ENCODE peak calls at places on chromosomes 7 and 10, in four cellular contexts. One of them, this sample, is unnamed.

GRCh38 chr7:44145419-44145968 is 4.4 kb upstream of the MYL7 start:
- DNase-seq in HepG2: no peak
- DNase-seq in HCT116: no peak
- DNase-seq in K562: peak; percentile 22
- DNase-seq in this sample: no peak

GRCh38 chr10:125773702-125774101 is 1.9 kb downstream of the MMP21 start:
- DNase-seq in HepG2: no peak
- DNase-seq in HCT116: no peak
- DNase-seq in K562: no peak
- DNase-seq in this sample: no peak

GRCh38 chr10:63773962-63774361 is 252.8 kb downstream of the REEP3 start:
- DNase-seq in HepG2: no peak
- DNase-seq in HCT116: no peak
- DNase-seq in K562: no peak
- DNase-seq in this sample: no peak

GRCh38 chr7:77565917-77566316 is 28.8 kb downstream of the PTPN12 start:
- DNase-seq in HepG2: no peak
- DNase-seq in HCT116: no peak
- DNase-seq in K562: no peak
- DNase-seq in this sample: no peak

GRCh38 chr7:111537134-111537533 is 25.2 kb downstream of the IMMP2L start:
- DNase-seq in HepG2: no peak
- DNase-seq in HCT116: no peak
- DNase-seq in K562: no peak
- DNase-seq in this sample: no peak

GRCh38 chr10:52031771-52032170 is 282.3 kb upstream of the DKK1 start:
- DNase-seq in HepG2: no peak
- DNase-seq in HCT116: no peak
- DNase-seq in K562: no peak
- DNase-seq in this sample: no peak

GRCh38 chr10:1382711-1383110 is 326.5 kb downstream of the WDR37 start:
- DNase-seq in HepG2: no peak
- DNase-seq in HCT116: no peak
- DNase-seq in K562: no peak
- DNase-seq in this sample: no peak

GRCh38 chr7:25537678-25538375 is 309.5 kb upstream of the NPVF start:
- DNase-seq in HepG2: no peak
- DNase-seq in HCT116: no peak
- DNase-seq in K562: no peak
- DNase-seq in this sample: no peak

GRCh38 chr7:30925913-30926312 is 14.3 kb downstream of the AQP1 start:
- DNase-seq in HepG2: no peak
- DNase-seq in HCT116: no peak
- DNase-seq in K562: no peak
- DNase-seq in this sample: no peak

GRCh38 chr7:37445064-37445723 is 3.5 kb downstream of the ELMO1 start:
- DNase-seq in HepG2: no peak
- DNase-seq in HCT116: no peak
- DNase-seq in K562: no peak
- DNase-seq in this sample: no peak

GRCh38 chr7:69674701-69675182 is 76.5 kb downstream of the AUTS2 start:
- DNase-seq in HepG2: no peak
- DNase-seq in HCT116: no peak
- DNase-seq in K562: no peak
- DNase-seq in this sample: no peak

GRCh38 chr7:111059826-111060225 is 31.1 kb upstream of the LRRN3 start:
- DNase-seq in HepG2: no peak
- DNase-seq in HCT116: no peak
- DNase-seq in K562: no peak
- DNase-seq in this sample: no peak

GRCh38 chr10:86348321-86349210 is 18.0 kb downstream of the GRID1 start:
- DNase-seq in HepG2: peak; percentile 19
- DNase-seq in HCT116: no peak
- DNase-seq in K562: peak; percentile 14
- DNase-seq in this sample: no peak

GRCh38 chr7:26151096-26151495 is 902 bp upstream of the NFE2L3 start:
- DNase-seq in HepG2: no peak
- DNase-seq in HCT116: no peak
- DNase-seq in K562: no peak
- DNase-seq in this sample: no peak

GRCh38 chr10:16803464-16803863 is 13.8 kb downstream of the RSU1 start:
- DNase-seq in HepG2: no peak
- DNase-seq in HCT116: no peak
- DNase-seq in K562: no peak
- DNase-seq in this sample: no peak

GRCh38 chr10:7260912-7261700 is 149.7 kb downstream of the SFMBT2 start:
- DNase-seq in HepG2: no peak
- DNase-seq in HCT116: no peak
- DNase-seq in K562: no peak
- DNase-seq in this sample: no peak

GRCh38 chr10:35875281-35875680 is 233.2 kb upstream of the FZD8 start:
- DNase-seq in HepG2: no peak
- DNase-seq in HCT116: no peak
- DNase-seq in K562: no peak
- DNase-seq in this sample: no peak

GRCh38 chr10:128125416-128125943 is 743 bp downstream of the MKI67 start:
- DNase-seq in HepG2: no peak
- DNase-seq in HCT116: no peak
- DNase-seq in K562: no peak
- DNase-seq in this sample: no peak

GRCh38 chr10:30827531-30828120 is 198.1 kb upstream of the LYZL2 start:
- DNase-seq in HepG2: no peak
- DNase-seq in HCT116: no peak
- DNase-seq in K562: no peak
- DNase-seq in this sample: no peak

GRCh38 chr7:109844362-109844761 is 1246.6 kb upstream of the LRRN3 start:
- DNase-seq in HepG2: peak; percentile 5
- DNase-seq in HCT116: peak; percentile 35
- DNase-seq in K562: no peak
- DNase-seq in this sample: no peak

GRCh38 chr10:132542086-132542775 is 4.6 kb downstream of the INPP5A start:
- DNase-seq in HepG2: no peak
- DNase-seq in HCT116: no peak
- DNase-seq in K562: no peak
- DNase-seq in this sample: no peak

GRCh38 chr7:22791204-22792158 is 31.2 kb downstream of the TOMM7 start:
- DNase-seq in HepG2: no peak
- DNase-seq in HCT116: no peak
- DNase-seq in K562: no peak
- DNase-seq in this sample: no peak

GRCh38 chr10:14215601-14216000 is 115.1 kb downstream of the FRMD4A start:
- DNase-seq in HepG2: no peak
- DNase-seq in HCT116: no peak
- DNase-seq in K562: no peak
- DNase-seq in this sample: no peak

GRCh38 chr7:98287486-98287959 is 6.0 kb downstream of the BRI3 start:
- DNase-seq in HepG2: peak; percentile 11
- DNase-seq in HCT116: no peak
- DNase-seq in K562: peak; percentile 64
- DNase-seq in this sample: no peak

GRCh38 chr7:98286701-98287485 is 5.4 kb downstream of the BRI3 start:
- DNase-seq in HepG2: no peak
- DNase-seq in HCT116: no peak
- DNase-seq in K562: peak; percentile 11
- DNase-seq in this sample: no peak

GRCh38 chr7:98285132-98286092 is 3.9 kb downstream of the BRI3 start:
- DNase-seq in HepG2: no peak
- DNase-seq in HCT116: no peak
- DNase-seq in K562: no peak
- DNase-seq in this sample: no peak

GRCh38 chr7:98284335-98285036 is 3.0 kb downstream of the BRI3 start:
- DNase-seq in HepG2: peak; percentile 51
- DNase-seq in HCT116: no peak
- DNase-seq in K562: no peak
- DNase-seq in this sample: no peak

DNA sequence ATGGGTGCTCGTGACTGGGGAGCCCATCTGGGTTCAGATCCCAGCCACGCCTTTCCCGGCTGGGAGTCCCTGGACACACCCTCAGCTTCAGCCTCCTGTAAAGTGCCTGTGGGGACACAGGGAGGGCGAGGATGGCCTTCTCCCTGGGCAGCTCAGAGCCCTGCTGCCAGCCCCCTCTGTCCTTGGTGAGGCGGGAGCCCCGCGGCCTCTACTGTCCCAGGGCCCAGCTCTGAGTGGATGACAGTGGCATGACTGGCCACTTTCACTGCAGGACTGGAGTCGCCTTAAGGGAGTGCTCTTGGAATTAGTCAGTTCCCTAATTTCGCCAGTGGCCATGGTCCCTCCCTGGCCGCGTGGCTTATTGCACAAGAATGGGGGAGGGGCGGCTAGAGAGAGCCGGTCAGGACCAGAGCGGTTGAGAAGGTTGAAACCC is 4.6 kb downstream of the BRI3 start:
- DNase-seq in HepG2: peak; percentile 30
- DNase-seq in HCT116: peak; percentile 68
- DNase-seq in K562: peak; percentile 37
- DNase-seq in this sample: no peak
- TF ChIP-seq TCF7L2 in HepG2: no peak
- TF ChIP-seq TCF7L2 in HCT116: no peak
- TF ChIP-seq TCF7L2 in K562: no peak
- TF ChIP-seq TCF7L2 in this sample: no peak

GRCh38 chr10:131204406-131205152 is 106.9 kb downstream of the TCERG1L start:
- DNase-seq in HepG2: no peak
- DNase-seq in HCT116: no peak
- DNase-seq in K562: no peak
- DNase-seq in this sample: no peak

GRCh38 chr10:131207584-131208532 is 103.7 kb downstream of the TCERG1L start:
- DNase-seq in HepG2: no peak
- DNase-seq in HCT116: no peak
- DNase-seq in K562: no peak
- DNase-seq in this sample: no peak

GRCh38 chr10:131206136-131206995 is 105.2 kb downstream of the TCERG1L start:
- DNase-seq in HepG2: no peak
- DNase-seq in HCT116: no peak
- DNase-seq in K562: no peak
- DNase-seq in this sample: no peak

GRCh38 chr10:131205556-131205955 is 106.0 kb downstream of the TCERG1L start:
- DNase-seq in HepG2: no peak
- DNase-seq in HCT116: no peak
- DNase-seq in K562: no peak
- DNase-seq in this sample: no peak

DNA sequence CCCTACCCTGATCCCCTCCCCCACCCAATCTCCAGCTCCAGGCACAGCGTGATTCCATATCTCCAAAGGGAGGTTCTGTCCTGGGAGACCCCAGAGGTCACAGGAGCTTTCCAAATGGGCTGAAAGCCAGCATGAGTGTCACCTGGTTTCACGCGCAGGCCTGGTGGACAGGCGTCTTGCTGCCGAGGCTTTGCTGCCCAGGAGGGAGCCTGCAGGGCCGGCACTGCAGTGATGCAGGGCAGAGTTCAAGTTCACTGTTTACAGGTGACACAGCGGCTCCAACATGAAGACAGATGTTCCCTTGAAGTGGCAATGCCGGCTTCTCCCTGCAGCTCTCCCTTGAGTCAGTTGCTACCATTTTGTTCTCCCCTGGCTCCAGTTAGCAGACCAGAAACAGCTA is 104.3 kb downstream of the TCERG1L start:
- DNase-seq in HepG2: no peak
- DNase-seq in HCT116: no peak
- DNase-seq in K562: no peak
- DNase-seq in this sample: no peak
- TF ChIP-seq SIN3A in HepG2: no peak
- TF ChIP-seq SIN3A in HCT116: no peak
- TF ChIP-seq SIN3A in K562: no peak
- TF ChIP-seq SIN3A in this sample: no peak

DNA sequence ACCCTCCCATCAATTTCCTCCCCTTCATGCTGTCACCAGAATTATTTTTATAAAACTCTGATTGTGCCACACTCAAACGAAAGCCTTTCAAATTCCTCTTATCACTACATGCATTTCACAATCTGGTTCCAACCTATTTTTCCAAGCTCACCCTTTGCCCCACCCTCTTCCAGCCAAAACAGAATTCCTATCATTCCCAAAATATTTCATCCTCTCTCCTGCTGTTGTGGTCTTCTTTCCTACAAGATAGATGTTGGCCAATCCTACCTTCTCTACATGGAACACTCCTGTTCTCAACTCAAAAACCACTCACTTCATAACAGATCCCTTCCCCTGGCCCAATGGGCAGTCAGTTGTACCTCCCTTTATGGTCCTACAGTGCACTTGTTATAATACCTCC is 111.5 kb downstream of the ELAPOR2 start:
- DNase-seq in HepG2: peak; percentile 32
- DNase-seq in HCT116: no peak
- DNase-seq in K562: no peak
- DNase-seq in this sample: no peak
- TF ChIP-seq TCF7L2 in HepG2: no peak
- TF ChIP-seq TCF7L2 in HCT116: no peak
- TF ChIP-seq TCF7L2 in K562: no peak
- TF ChIP-seq TCF7L2 in this sample: no peak

GRCh38 chr10:98328163-98328562 is 60.2 kb upstream of the LOXL4 start:
- DNase-seq in HepG2: no peak
- DNase-seq in HCT116: no peak
- DNase-seq in K562: no peak
- DNase-seq in this sample: no peak

GRCh38 chr10:98328640-98329039 is 60.6 kb upstream of the LOXL4 start:
- DNase-seq in HepG2: no peak
- DNase-seq in HCT116: no peak
- DNase-seq in K562: no peak
- DNase-seq in this sample: no peak

GRCh38 chr10:98331888-98332287 is 63.9 kb upstream of the LOXL4 start:
- DNase-seq in HepG2: peak; percentile 17
- DNase-seq in HCT116: peak; percentile 68
- DNase-seq in K562: peak; percentile 10
- DNase-seq in this sample: no peak

GRCh38 chr10:98337484-98337883 is 69.5 kb upstream of the LOXL4 start:
- DNase-seq in HepG2: no peak
- DNase-seq in HCT116: no peak
- DNase-seq in K562: no peak
- DNase-seq in this sample: no peak

GRCh38 chr10:98332623-98333269 is 64.8 kb upstream of the LOXL4 start:
- DNase-seq in HepG2: peak; percentile 69
- DNase-seq in HCT116: no peak
- DNase-seq in K562: no peak
- DNase-seq in this sample: no peak
- TF ChIP-seq SIN3A in HepG2: no peak
- TF ChIP-seq SIN3A in HCT116: no peak
- TF ChIP-seq SIN3A in K562: no peak
- TF ChIP-seq SIN3A in this sample: no peak

This sample was measured in Panc1.